ENCODE peak calls at places on chromosomes 16 and 17, in nine cellular contexts. R is lower leg skin; I is C1 segment of cervical spinal cord; F is neural crest cell; U is activated CD8-positive, alpha-beta memory T cell treated with anti-CD3 and anti-CD28 coated beads for 24 hours; P is GM04504; Z is nephron progenitor cell; O is fibroblast of pulmonary artery; B is CD4-positive, alpha-beta T cell. S is an unnamed sample.
A peak's percentile ranks its signal among the peaks of the same experiment; 100 is the strongest.

GRCh38 chr17:64087252-64088005 is 42.5 kb downstream of the ERN1 start:
- DNase-seq in R (no peak), I (no peak), F (no peak), U (no peak), P (no peak), Z (no peak), O (no peak), B (no peak), S (no peak)

GRCh38 chr16:87080571-87081167 is 236.5 kb downstream of the C16orf95 start:
- DNase-seq in R (no peak), I (no peak), F (no peak), U (no peak), P (no peak), Z (no peak), O (no peak), B (no peak), S (no peak)

GRCh38 chr17:57593739-57594462 is 151.2 kb downstream of the CCDC182 start:
- DNase-seq in R (no peak), I (no peak), F (no peak), U (no peak), P (no peak), Z (no peak), O (no peak), B (no peak), S (no peak)

GRCh38 chr16:28097500-28097899 is 34.0 kb upstream of the GSG1L start:
- DNase-seq in R (no peak), I (no peak), F (no peak), U (no peak), P (no peak), Z (no peak), O (no peak), B (no peak), S (no peak)

GRCh38 chr17:61495161-61495857 is 43.1 kb downstream of the TBX4 start:
- DNase-seq in R (no peak), I (no peak), F (no peak), U (no peak), P (peak; percentile 32), Z (no peak), O (peak; percentile 14), B (no peak), S (no peak)

GRCh38 chr16:59591480-59591879 is 857.4 kb upstream of the GOT2 start:
- DNase-seq in R (no peak), I (no peak), F (no peak), U (no peak), P (no peak), Z (no peak), O (peak; percentile 8), B (no peak), S (no peak)

GRCh38 chr17:2187758-2188157 is 115.8 kb downstream of the SMG6 start:
- DNase-seq in R (no peak), I (no peak), F (no peak), U (no peak), P (no peak), Z (no peak), O (no peak), B (no peak), S (no peak)

GRCh38 chr17:77924757-77925336 is 33.7 kb upstream of the TNRC6C start:
- DNase-seq in R (no peak), I (no peak), F (no peak), U (no peak), P (no peak), Z (peak; percentile 24), O (peak; percentile 85), B (no peak), S (no peak)

GRCh38 chr17:9672691-9673090 is 27.4 kb downstream of the USP43 start:
- DNase-seq in R (no peak), I (no peak), F (no peak), U (no peak), P (no peak), Z (no peak), O (no peak), B (no peak), S (no peak)

GRCh38 chr16:87324411-87325275 is 7.5 kb upstream of the C16orf95 start:
- DNase-seq in R (no peak), I (no peak), F (peak; percentile 55), U (no peak), P (no peak), Z (peak; percentile 73), O (peak; percentile 36), B (peak; percentile 41), S (no peak)

GRCh38 chr17:7556627-7557026 is 1.9 kb upstream of the TNFSF13 start:
- DNase-seq in R (no peak), I (no peak), F (no peak), U (no peak), P (no peak), Z (no peak), O (no peak), B (no peak), S (no peak)

GRCh38 chr16:20610192-20610891 is 34.2 kb upstream of the ACSM2B start:
- DNase-seq in R (no peak), I (no peak), F (no peak), U (no peak), P (no peak), Z (no peak), O (no peak), B (no peak), S (no peak)

GRCh38 chr17:4812690-4813089 is 5.7 kb downstream of the PLD2 start:
- DNase-seq in R (no peak), I (no peak), F (no peak), U (no peak), P (no peak), Z (no peak), O (no peak), B (no peak), S (no peak)

GRCh38 chr17:76157759-76158158 is 16.7 kb upstream of the FOXJ1 start:
- DNase-seq in R (no peak), I (no peak), F (no peak), U (no peak), P (no peak), Z (no peak), O (no peak), B (no peak), S (no peak)

GRCh38 chr17:38326996-38327792 is 16.6 kb downstream of the GPR179 start:
- DNase-seq in R (no peak), I (no peak), F (no peak), U (no peak), P (no peak), Z (no peak), O (peak; percentile 15), B (no peak), S (no peak)

GRCh38 chr17:27453466-27453865 is 2.8 kb upstream of the KSR1 start:
- DNase-seq in R (no peak), I (no peak), F (no peak), U (no peak), P (no peak), Z (no peak), O (no peak), B (no peak), S (no peak)

GRCh38 chr17:63124536-63124935 is 158.5 kb downstream of the TANC2 start:
- DNase-seq in R (no peak), I (no peak), F (no peak), U (no peak), P (no peak), Z (no peak), O (no peak), B (no peak), S (no peak)

GRCh38 chr17:31678431-31678830 is 180.6 kb downstream of the COPRS start:
- DNase-seq in R (no peak), I (no peak), F (no peak), U (peak; percentile 38), P (no peak), Z (no peak), O (no peak), B (no peak), S (peak; percentile 48)

GRCh38 chr16:30472328-30472942 is at the start of gene ITGAL:
- DNase-seq in R (peak; percentile 27), I (no peak), F (no peak), U (peak; percentile 90), P (no peak), Z (no peak), O (no peak), B (peak; percentile 63), S (no peak)

GRCh38 chr17:32445075-32445427 is 741 bp downstream of the PSMD11 start:
- DNase-seq in R (no peak), I (no peak), F (no peak), U (no peak), P (peak; percentile 30), Z (peak; percentile 42), O (peak; percentile 57), B (no peak), S (no peak)

GRCh38 chr16:30381351-30382041 is 865 bp downstream of the SEPTIN1 start:
- DNase-seq in R (no peak), I (no peak), F (no peak), U (no peak), P (no peak), Z (peak; percentile 53), O (no peak), B (no peak), S (no peak)

GRCh38 chr17:40510328-40510648 is 8.9 kb upstream of the TNS4 start:
- DNase-seq in R (no peak), I (no peak), F (no peak), U (no peak), P (no peak), Z (no peak), O (no peak), B (no peak), S (no peak)